ENCODE peak calls at places on chromosomes 3 and 15, in four cellular contexts. One of them, this sample, is unnamed. For H3K9me3, the result is how much of the 10 kb centered on the place peaks cover.

GRCh38 chr3:49865198-49865784 is 4.4 kb downstream of the CAMKV start:
- DNase-seq in neuronal stem cell: no peak
- DNase-seq in T-helper 17 cell: no peak
- DNase-seq in colonic mucosa: no peak
- DNase-seq in this sample: no peak

GRCh38 chr3:36175916-36176461 is 204.3 kb upstream of the STAC start:
- DNase-seq in neuronal stem cell: no peak
- DNase-seq in T-helper 17 cell: no peak
- DNase-seq in colonic mucosa: no peak
- DNase-seq in this sample: no peak

GRCh38 chr15:35583863-35584528 is 38.0 kb upstream of the DPH6 start:
- DNase-seq in neuronal stem cell: no peak
- DNase-seq in T-helper 17 cell: no peak
- DNase-seq in colonic mucosa: no peak
- DNase-seq in this sample: no peak

GRCh38 chr15:46111730-46112129 is 476.9 kb downstream of the SQOR start:
- DNase-seq in neuronal stem cell: no peak
- DNase-seq in T-helper 17 cell: no peak
- DNase-seq in colonic mucosa: no peak
- DNase-seq in this sample: peak

GRCh38 chr15:55721554-55722185 is 21.3 kb downstream of the PRTG start:
- DNase-seq in neuronal stem cell: no peak
- DNase-seq in T-helper 17 cell: no peak
- DNase-seq in colonic mucosa: no peak
- DNase-seq in this sample: no peak

GRCh38 chr3:52798978-52799476 is 4.4 kb downstream of the ITIH3 start:
- DNase-seq in neuronal stem cell: no peak
- DNase-seq in T-helper 17 cell: no peak
- DNase-seq in colonic mucosa: peak
- DNase-seq in this sample: peak

GRCh38 chr3:21174461-21174860 is 576.5 kb downstream of the ZNF385D start:
- DNase-seq in neuronal stem cell: no peak
- DNase-seq in T-helper 17 cell: no peak
- DNase-seq in colonic mucosa: no peak
- DNase-seq in this sample: no peak

GRCh38 chr3:44890852-44891251 is 16.4 kb downstream of the TGM4 start:
- DNase-seq in neuronal stem cell: no peak
- DNase-seq in T-helper 17 cell: no peak
- DNase-seq in colonic mucosa: no peak
- DNase-seq in this sample: no peak

DNA sequence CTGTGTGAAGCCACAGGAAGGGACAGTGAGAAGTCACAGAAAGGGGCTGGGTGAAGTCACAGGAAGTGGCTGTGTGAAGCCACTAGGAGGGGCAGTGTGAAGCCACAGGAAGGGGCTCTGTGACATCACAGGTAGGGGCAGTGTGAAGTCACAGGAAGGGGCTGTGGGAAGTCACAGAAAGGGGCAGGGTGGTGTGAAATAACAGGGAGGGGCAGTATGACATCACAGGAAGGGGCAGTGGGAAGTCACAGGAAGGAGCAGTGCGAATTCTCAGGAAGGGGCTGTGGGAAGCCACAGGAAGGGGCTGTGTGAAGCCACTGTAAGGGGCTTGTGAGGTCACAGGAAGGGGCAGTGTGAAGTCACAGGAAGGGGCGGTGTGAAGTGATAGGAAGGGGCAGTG is 35.9 kb downstream of the GASK1A start:
- DNase-seq in neuronal stem cell: no peak
- DNase-seq in T-helper 17 cell: no peak
- DNase-seq in colonic mucosa: no peak
- DNase-seq in this sample: no peak
- H3K9me3 ChIP-seq in neuronal stem cell: under half
- H3K9me3 ChIP-seq in T-helper 17 cell: under half
- H3K9me3 ChIP-seq in colonic mucosa: under half
- H3K9me3 ChIP-seq in this sample: under half

GRCh38 chr3:189300345-189300744 is 128.6 kb downstream of the TPRG1 start:
- DNase-seq in neuronal stem cell: no peak
- DNase-seq in T-helper 17 cell: no peak
- DNase-seq in colonic mucosa: no peak
- DNase-seq in this sample: no peak
- H3K9me3 ChIP-seq in neuronal stem cell: under half
- H3K9me3 ChIP-seq in T-helper 17 cell: under half
- H3K9me3 ChIP-seq in colonic mucosa: under half
- H3K9me3 ChIP-seq in this sample: under half

GRCh38 chr3:145355175-145355574 is 805.8 kb downstream of the PLOD2 start:
- DNase-seq in neuronal stem cell: no peak
- DNase-seq in T-helper 17 cell: no peak
- DNase-seq in colonic mucosa: no peak
- DNase-seq in this sample: no peak
- H3K9me3 ChIP-seq in neuronal stem cell: under half
- H3K9me3 ChIP-seq in T-helper 17 cell: under half
- H3K9me3 ChIP-seq in colonic mucosa: under half
- H3K9me3 ChIP-seq in this sample: under half

GRCh38 chr15:24954783-24955548 is at the start of the genes SNRPN and SNURF:
- DNase-seq in neuronal stem cell: peak
- DNase-seq in T-helper 17 cell: peak
- DNase-seq in colonic mucosa: peak
- DNase-seq in this sample: peak

GRCh38 chr15:24961967-24962366 is 7.2 kb downstream of the SNRPN start:
- DNase-seq in neuronal stem cell: no peak
- DNase-seq in T-helper 17 cell: no peak
- DNase-seq in colonic mucosa: no peak
- DNase-seq in this sample: no peak

GRCh38 chr15:24955549-24955929 is 752 bp downstream of the SNRPN start:
- DNase-seq in neuronal stem cell: no peak
- DNase-seq in T-helper 17 cell: peak
- DNase-seq in colonic mucosa: peak
- DNase-seq in this sample: peak

GRCh38 chr15:24956131-24956838 is 1.5 kb downstream of the SNRPN start:
- DNase-seq in neuronal stem cell: peak
- DNase-seq in T-helper 17 cell: peak
- DNase-seq in colonic mucosa: peak
- DNase-seq in this sample: peak

GRCh38 chr15:24957691-24958090 is 2.9 kb downstream of the SNRPN start:
- DNase-seq in neuronal stem cell: no peak
- DNase-seq in T-helper 17 cell: no peak
- DNase-seq in colonic mucosa: no peak
- DNase-seq in this sample: no peak
- H3K9me3 ChIP-seq in neuronal stem cell: under half
- H3K9me3 ChIP-seq in T-helper 17 cell: under half
- H3K9me3 ChIP-seq in colonic mucosa: under half
- H3K9me3 ChIP-seq in this sample: under half

GRCh38 chr3:5929027-5929426 is 741.5 kb downstream of the EDEM1 start:
- DNase-seq in neuronal stem cell: no peak
- DNase-seq in T-helper 17 cell: no peak
- DNase-seq in colonic mucosa: no peak
- DNase-seq in this sample: no peak
- H3K9me3 ChIP-seq in neuronal stem cell: under half
- H3K9me3 ChIP-seq in T-helper 17 cell: under half
- H3K9me3 ChIP-seq in colonic mucosa: under half
- H3K9me3 ChIP-seq in this sample: under half

DNA sequence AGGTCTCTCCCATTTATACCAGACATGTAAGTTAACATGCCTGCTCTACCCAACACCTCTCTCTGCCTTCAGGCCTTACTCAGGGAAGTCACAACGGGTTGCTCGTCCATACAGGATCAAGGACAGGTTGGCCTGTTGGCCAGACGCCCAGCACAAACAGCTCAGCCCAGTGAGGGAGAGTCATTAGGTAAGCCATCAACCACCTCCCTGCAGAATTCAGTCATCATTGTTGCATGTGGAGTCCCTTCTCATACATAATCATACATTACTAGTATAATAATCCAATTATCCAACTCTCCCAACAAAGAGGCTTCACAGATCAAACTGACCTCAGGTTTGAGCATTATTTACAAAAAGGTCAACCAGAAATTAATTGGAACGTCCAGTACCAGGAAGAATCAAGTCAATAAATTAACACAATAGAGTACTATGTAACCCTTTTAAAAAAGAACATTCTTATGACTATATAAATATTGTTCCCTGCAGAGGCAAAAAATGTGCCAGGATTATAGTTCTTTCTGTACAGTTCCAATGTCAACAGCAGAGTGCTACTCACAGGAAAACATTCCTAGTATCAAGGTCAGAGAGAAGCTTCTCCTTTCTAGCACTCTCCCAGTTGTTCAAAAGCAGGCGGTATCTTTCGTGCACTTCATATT is 33.2 kb downstream of the HOMER2 start:
- DNase-seq in neuronal stem cell: no peak
- DNase-seq in T-helper 17 cell: no peak
- DNase-seq in colonic mucosa: peak
- DNase-seq in this sample: peak
- H3K9me3 ChIP-seq in neuronal stem cell: under half
- H3K9me3 ChIP-seq in T-helper 17 cell: under half
- H3K9me3 ChIP-seq in colonic mucosa: under half
- H3K9me3 ChIP-seq in this sample: under half

GRCh38 chr15:25192651-25193050 is 237.9 kb downstream of the SNRPN start:
- DNase-seq in neuronal stem cell: no peak
- DNase-seq in T-helper 17 cell: no peak
- DNase-seq in colonic mucosa: no peak
- DNase-seq in this sample: no peak
- H3K9me3 ChIP-seq in neuronal stem cell: half or more
- H3K9me3 ChIP-seq in T-helper 17 cell: under half
- H3K9me3 ChIP-seq in colonic mucosa: under half
- H3K9me3 ChIP-seq in this sample: under half

DNA sequence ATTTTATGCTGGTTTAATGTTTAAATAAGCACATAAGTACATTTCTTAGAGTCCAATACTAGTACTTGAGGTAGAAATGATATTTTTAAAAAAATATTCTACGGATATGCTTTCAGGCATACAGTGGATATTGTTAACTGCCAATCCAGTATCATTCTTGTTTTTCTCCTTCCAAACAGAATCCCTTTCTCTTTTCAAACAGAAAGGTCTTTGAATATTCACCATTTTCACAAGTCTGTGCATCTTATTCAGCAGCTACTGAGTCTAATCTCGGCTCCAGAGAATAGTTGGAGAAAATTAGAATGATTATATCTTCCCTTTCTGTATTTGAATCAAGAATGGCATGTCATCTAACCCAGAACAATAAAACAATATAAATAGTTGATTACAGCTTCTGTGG is 174.5 kb downstream of the GOLGA6L6 start:
- DNase-seq in neuronal stem cell: no peak
- DNase-seq in T-helper 17 cell: no peak
- DNase-seq in colonic mucosa: no peak
- DNase-seq in this sample: no peak
- H3K9me3 ChIP-seq in neuronal stem cell: under half
- H3K9me3 ChIP-seq in T-helper 17 cell: under half
- H3K9me3 ChIP-seq in colonic mucosa: under half
- H3K9me3 ChIP-seq in this sample: under half

GRCh38 chr15:62212746-62213145 is 47.7 kb upstream of the C2CD4B start:
- DNase-seq in neuronal stem cell: no peak
- DNase-seq in T-helper 17 cell: no peak
- DNase-seq in colonic mucosa: no peak
- DNase-seq in this sample: no peak
- H3K9me3 ChIP-seq in neuronal stem cell: under half
- H3K9me3 ChIP-seq in T-helper 17 cell: under half
- H3K9me3 ChIP-seq in colonic mucosa: under half
- H3K9me3 ChIP-seq in this sample: under half

DNA sequence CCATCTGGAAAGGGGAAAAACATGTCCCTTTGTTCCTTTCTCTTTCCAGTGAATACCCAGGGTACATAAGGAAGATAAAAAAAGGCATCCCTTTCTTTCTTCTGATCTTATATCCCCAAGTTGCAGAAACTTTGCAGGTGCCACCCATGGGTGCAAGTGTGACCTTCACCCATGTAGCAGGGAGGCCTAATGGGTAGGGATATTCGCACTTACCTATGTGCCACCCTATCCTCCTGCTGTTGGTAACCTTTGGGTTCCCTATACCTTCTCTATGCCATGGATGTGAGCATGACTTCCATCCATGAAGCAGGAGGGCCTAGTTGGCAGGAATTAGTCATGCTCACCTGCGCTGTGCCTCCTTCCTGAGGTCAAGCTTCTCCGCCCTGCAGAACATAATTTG is 59.2 kb upstream of the C15orf39 start:
- DNase-seq in neuronal stem cell: no peak
- DNase-seq in T-helper 17 cell: no peak
- DNase-seq in colonic mucosa: no peak
- DNase-seq in this sample: no peak
- H3K9me3 ChIP-seq in neuronal stem cell: under half
- H3K9me3 ChIP-seq in T-helper 17 cell: under half
- H3K9me3 ChIP-seq in colonic mucosa: under half
- H3K9me3 ChIP-seq in this sample: under half